ENCODE peak calls at places on chromosomes 7 and 10, in six cellular contexts. S, A, F, Q, P and T are unnamed samples. For H3K36me3, the result is how much of the 10 kb centered on the place peaks cover.

GRCh38 chr7:24913791-24914464 is 66.0 kb downstream of the OSBPL3 start:
- DNase-seq in S (no peak), A (no peak), F (no peak), Q (no peak), P (no peak), T (no peak)

GRCh38 chr10:47401210-47401609 is 17.1 kb upstream of the ZNF488 start:
- DNase-seq in S (no peak), A (no peak), F (no peak), Q (no peak), P (no peak), T (no peak)

GRCh38 chr7:45001138-45001694 is 1.2 kb downstream of the CCM2 start:
- DNase-seq in S (no peak), A (no peak), F (peak), Q (no peak), P (no peak), T (peak)

GRCh38 chr7:93717217-93717900 is 142.8 kb upstream of the CALCR start:
- DNase-seq in S (no peak), A (no peak), F (no peak), Q (no peak), P (no peak), T (no peak)

GRCh38 chr7:84123903-84124573 is 70.6 kb downstream of the SEMA3A start:
- DNase-seq in S (no peak), A (no peak), F (no peak), Q (peak), P (no peak), T (no peak)

GRCh38 chr7:121023683-121024507 is 35.4 kb downstream of the CPED1 start:
- DNase-seq in S (no peak), A (no peak), F (no peak), Q (no peak), P (no peak), T (no peak)

GRCh38 chr10:70715853-70716795 is 43.8 kb downstream of the ADAMTS14 start:
- DNase-seq in S (no peak), A (no peak), F (no peak), Q (no peak), P (no peak), T (no peak)

GRCh38 chr7:141356096-141356495 is 195.1 kb upstream of the AGK start:
- DNase-seq in S (no peak), A (no peak), F (no peak), Q (no peak), P (no peak), T (no peak)

GRCh38 chr10:86291616-86292340 is 74.8 kb downstream of the GRID1 start:
- DNase-seq in S (no peak), A (no peak), F (no peak), Q (peak), P (peak), T (no peak)

GRCh38 chr10:48976208-48976607 is 36.6 kb upstream of the LRRC18 start:
- DNase-seq in S (peak), A (no peak), F (no peak), Q (peak), P (no peak), T (no peak)

GRCh38 chr7:130182990-130183389 is 22.2 kb downstream of the TMEM209 start:
- DNase-seq in S (no peak), A (no peak), F (no peak), Q (no peak), P (no peak), T (peak)

GRCh38 chr10:58757352-58758071 is 244.8 kb downstream of the BICC1 start:
- DNase-seq in S (no peak), A (no peak), F (no peak), Q (no peak), P (no peak), T (no peak)

GRCh38 chr10:117186832-117187615 is 10.3 kb upstream of the KCNK18 start:
- DNase-seq in S (no peak), A (no peak), F (no peak), Q (no peak), P (no peak), T (no peak)

GRCh38 chr10:123472606-123473005 is 193.5 kb upstream of the GPR26 start:
- DNase-seq in S (no peak), A (no peak), F (no peak), Q (peak), P (no peak), T (no peak)

GRCh38 chr10:128096486-128097199 is 29.6 kb downstream of the MKI67 start:
- DNase-seq in S (no peak), A (no peak), F (no peak), Q (no peak), P (no peak), T (no peak)

GRCh38 chr10:44932338-44933116 is 21.4 kb downstream of the TMEM72 start:
- DNase-seq in S (peak), A (peak), F (peak), Q (peak), P (peak), T (peak)

GRCh38 chr7:57425969-57426628 is 23.9 kb upstream of the ZNF716 start:
- DNase-seq in S (no peak), A (no peak), F (no peak), Q (no peak), P (no peak), T (no peak)

GRCh38 chr10:51862149-51862548 is 162.8 kb upstream of the CSTF2T start:
- DNase-seq in S (no peak), A (no peak), F (no peak), Q (no peak), P (no peak), T (no peak)

GRCh38 chr7:127514499-127514898 is 70.9 kb downstream of the GCC1 start:
- DNase-seq in S (no peak), A (no peak), F (no peak), Q (peak), P (no peak), T (no peak)

GRCh38 chr10:36057731-36058130 is 415.6 kb upstream of the FZD8 start:
- DNase-seq in S (no peak), A (no peak), F (no peak), Q (no peak), P (no peak), T (no peak)

GRCh38 chr7:151893405-151893923 is 16.5 kb upstream of the PRKAG2 start:
- DNase-seq in S (no peak), A (no peak), F (no peak), Q (no peak), P (no peak), T (no peak)

GRCh38 chr7:85773116-85773783 is 586.4 kb upstream of the SEMA3D start:
- DNase-seq in S (no peak), A (no peak), F (no peak), Q (no peak), P (no peak), T (no peak)

GRCh38 chr10:85995791-85996190 is 370.8 kb downstream of the GRID1 start:
- DNase-seq in S (no peak), A (no peak), F (peak), Q (peak), P (peak), T (no peak)

GRCh38 chr7:22110881-22111280 is 165.2 kb upstream of the CDCA7L start:
- DNase-seq in S (no peak), A (no peak), F (peak), Q (no peak), P (no peak), T (no peak)

GRCh38 chr7:100901921-100902332 is 6.2 kb upstream of the ACHE start:
- DNase-seq in S (no peak), A (no peak), F (no peak), Q (no peak), P (no peak), T (no peak)

GRCh38 chr10:34886906-34887615 is 72.0 kb upstream of the PARD3 start:
- DNase-seq in S (no peak), A (no peak), F (no peak), Q (no peak), P (no peak), T (no peak)

GRCh38 chr10:34885901-34886300 is 70.8 kb upstream of the PARD3 start:
- DNase-seq in S (no peak), A (no peak), F (no peak), Q (no peak), P (no peak), T (no peak)

GRCh38 chr10:34895977-34896376 is 80.9 kb upstream of the PARD3 start:
- DNase-seq in S (no peak), A (no peak), F (no peak), Q (no peak), P (no peak), T (no peak)

GRCh38 chr10:34889004-34889869 is 74.1 kb upstream of the PARD3 start:
- DNase-seq in S (no peak), A (no peak), F (no peak), Q (no peak), P (no peak), T (no peak)

DNA sequence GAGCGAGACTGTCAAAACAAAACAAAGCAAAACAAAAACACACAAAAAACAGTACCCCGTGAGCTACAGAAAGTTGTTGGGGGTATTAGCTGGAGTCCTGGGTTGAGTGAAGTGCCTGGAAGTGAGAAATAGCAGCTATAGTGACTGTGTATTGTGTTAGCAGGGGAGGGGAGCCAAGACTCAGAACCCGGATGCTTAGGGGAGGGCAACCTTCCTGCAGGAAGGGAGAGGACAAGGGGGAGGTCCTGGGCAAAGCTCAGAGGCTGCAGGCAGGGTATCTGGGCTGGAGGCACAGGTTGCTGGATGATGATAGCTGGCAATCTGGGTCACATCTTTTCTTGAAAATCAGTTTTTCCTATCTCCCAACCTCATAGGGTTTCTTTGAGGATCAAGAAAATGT is 75.8 kb upstream of the PARD3 start:
- DNase-seq in S (no peak), A (no peak), F (no peak), Q (no peak), P (no peak), T (no peak)
- H3K4me3 ChIP-seq in S (no peak), A (no peak), F (no peak), Q (no peak), P (no peak), T (no peak)

DNA sequence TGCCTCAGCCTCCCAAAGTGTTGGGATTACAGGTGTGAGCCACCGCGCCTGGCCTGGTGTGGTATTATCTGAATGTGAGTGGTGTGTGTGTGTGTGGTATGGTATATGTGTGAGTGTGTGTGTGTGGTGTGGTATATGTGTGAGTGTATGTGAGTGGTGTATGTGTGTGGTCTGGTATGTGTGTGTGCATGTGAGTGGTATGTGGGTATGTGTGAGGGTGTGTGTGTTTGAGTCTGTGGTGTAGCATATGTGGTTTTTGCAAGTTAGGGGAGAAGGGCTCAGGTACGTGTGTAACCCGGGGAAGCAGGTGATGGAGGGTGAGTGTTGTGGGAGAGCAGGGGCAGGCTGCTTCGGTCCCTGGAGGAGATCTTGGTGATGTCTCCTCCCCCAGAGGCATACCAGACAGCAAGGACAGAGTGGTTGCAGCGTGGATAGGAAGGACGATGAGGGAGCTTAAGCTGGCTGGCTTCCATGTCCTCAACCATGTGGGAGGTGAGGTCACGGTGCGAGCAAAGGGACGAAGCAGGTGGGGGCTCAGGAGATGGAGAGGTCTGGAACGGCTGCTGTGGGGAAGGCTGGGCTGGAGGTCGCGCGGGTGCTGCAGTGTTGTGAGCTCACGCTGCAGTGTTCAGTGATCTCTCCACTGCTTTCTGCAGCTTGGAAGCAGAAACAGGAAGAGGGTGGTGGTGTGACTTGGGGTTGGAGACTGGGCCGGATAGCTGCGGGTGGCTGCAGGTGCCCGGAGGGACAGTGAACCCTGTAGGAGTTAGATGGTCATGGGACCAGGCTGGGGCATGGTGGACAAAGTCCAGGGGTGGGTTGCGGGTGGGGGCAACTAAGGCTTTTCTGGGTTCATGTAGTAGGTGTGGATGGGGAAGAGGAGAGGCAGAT is 5.0 kb downstream of the ZYX start:
- DNase-seq in S (peak), A (no peak), F (no peak), Q (no peak), P (no peak), T (no peak)
- H3K36me3 ChIP-seq in S (under half), A (under half), F (under half), Q (under half), P (under half), T (under half)

GRCh38 chr10:13340068-13340467 is 8.0 kb downstream of the SEPHS1 start:
- DNase-seq in S (no peak), A (no peak), F (no peak), Q (no peak), P (no peak), T (no peak)
- H3K4me3 ChIP-seq in S (peak), A (no peak), F (no peak), Q (no peak), P (no peak), T (peak)

GRCh38 chr10:119118231-119118630 is 14.3 kb downstream of the DENND10 start:
- DNase-seq in S (no peak), A (no peak), F (no peak), Q (no peak), P (no peak), T (no peak)
- H3K36me3 ChIP-seq in S (under half), A (under half), F (under half), Q (under half), P (half or more), T (under half)

GRCh38 chr7:155466814-155467675 is 9.1 kb downstream of the EN2 start:
- DNase-seq in S (no peak), A (no peak), F (peak), Q (peak), P (no peak), T (peak)
- H3K4me3 ChIP-seq in S (no peak), A (no peak), F (no peak), Q (peak), P (peak), T (no peak)

GRCh38 chr7:138521837-138522461 is 61.9 kb downstream of the TRIM24 start:
- DNase-seq in S (no peak), A (no peak), F (no peak), Q (no peak), P (no peak), T (no peak)
- H3K36me3 ChIP-seq in S (under half), A (under half), F (under half), Q (half or more), P (half or more), T (under half)

DNA sequence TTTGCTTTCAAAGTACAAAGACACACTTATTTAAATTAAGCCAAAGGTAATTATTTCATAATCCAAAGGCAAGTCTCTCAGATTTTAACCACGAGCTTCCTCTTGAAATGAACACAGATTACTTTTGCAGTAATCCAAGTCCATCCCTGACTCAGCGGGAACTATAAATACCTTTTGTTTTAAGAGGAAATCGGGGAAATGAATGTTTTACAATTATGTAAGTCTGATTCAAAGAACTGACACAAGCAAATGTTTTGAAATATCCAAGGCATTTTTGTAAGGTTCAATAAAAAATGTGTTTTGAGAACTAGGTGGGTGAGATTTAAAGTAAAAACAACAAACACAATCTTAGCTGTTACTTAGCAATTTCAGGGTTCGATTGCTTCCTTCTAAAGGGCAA is 179.8 kb upstream of the ASAH2 start:
- DNase-seq in S (no peak), A (no peak), F (no peak), Q (no peak), P (no peak), T (no peak)
- H3K4me3 ChIP-seq in S (no peak), A (no peak), F (no peak), Q (no peak), P (no peak), T (peak)

GRCh38 chr7:117020605-117021002 is 67.3 kb downstream of the ST7 start:
- DNase-seq in S (no peak), A (no peak), F (no peak), Q (peak), P (no peak), T (no peak)

GRCh38 chr7:117021960-117022359 is 68.7 kb downstream of the ST7 start:
- DNase-seq in S (no peak), A (no peak), F (no peak), Q (no peak), P (no peak), T (no peak)

GRCh38 chr7:117019786-117020604 is 66.7 kb downstream of the ST7 start:
- DNase-seq in S (peak), A (peak), F (peak), Q (peak), P (peak), T (no peak)

GRCh38 chr7:117023325-117023854 is 70.1 kb downstream of the ST7 start:
- DNase-seq in S (no peak), A (no peak), F (no peak), Q (no peak), P (no peak), T (no peak)

DNA sequence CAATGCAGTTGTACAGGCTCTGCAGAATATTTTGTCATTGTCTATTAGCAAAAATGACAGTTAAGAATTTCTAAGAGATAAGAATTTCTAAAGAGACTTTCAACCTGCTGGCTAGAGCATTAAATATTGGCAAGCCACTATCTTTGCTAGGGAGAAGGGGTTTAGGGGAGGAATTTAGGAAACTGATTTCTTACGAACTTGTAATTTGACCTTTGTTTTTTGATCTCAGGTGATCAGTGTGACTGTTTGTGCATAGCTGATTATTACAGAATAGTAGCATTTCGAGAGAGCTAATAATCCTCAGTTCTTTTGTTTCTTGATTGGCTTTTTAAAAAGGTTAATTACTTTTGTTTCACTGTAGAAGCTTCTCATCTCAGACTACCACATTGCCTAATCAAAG is 68.1 kb downstream of the ST7 start:
- DNase-seq in S (no peak), A (no peak), F (no peak), Q (no peak), P (no peak), T (no peak)
- H3K36me3 ChIP-seq in S (under half), A (under half), F (under half), Q (under half), P (under half), T (under half)